ENCODE peak calls at places on chromosome 14, in nine cellular contexts. One of them, this sample, is unnamed.

GRCh38 chr14:100955201-100955600 is 51.7 kb upstream of the RTL1 start:
- DNase-seq in mammary epithelial cell: peak; percentile 49
- DNase-seq in mucosa of descending colon: no peak
- DNase-seq in adrenal gland: no peak
- DNase-seq in GM12878: no peak
- DNase-seq in tibial artery: no peak
- DNase-seq in CD8-positive, alpha-beta T cell: no peak
- DNase-seq in neural progenitor cell: no peak
- DNase-seq in kidney: no peak
- DNase-seq in this sample: no peak

GRCh38 chr14:81990312-81990761 is 456.7 kb upstream of the SEL1L start:
- DNase-seq in CD8-positive, alpha-beta T cell: no peak
- DNase-seq in mammary epithelial cell: peak; percentile 32
- DNase-seq in kidney: no peak
- DNase-seq in neural progenitor cell: peak; percentile 63
- DNase-seq in tibial artery: no peak
- DNase-seq in mucosa of descending colon: no peak
- DNase-seq in adrenal gland: peak; percentile 62
- DNase-seq in GM12878: peak; percentile 16
- DNase-seq in this sample: no peak

GRCh38 chr14:32669416-32669815 is 269.3 kb upstream of the NPAS3 start:
- DNase-seq in mucosa of descending colon: no peak
- DNase-seq in GM12878: no peak
- DNase-seq in adrenal gland: no peak
- DNase-seq in kidney: no peak
- DNase-seq in tibial artery: no peak
- DNase-seq in neural progenitor cell: no peak
- DNase-seq in CD8-positive, alpha-beta T cell: no peak
- DNase-seq in mammary epithelial cell: no peak
- DNase-seq in this sample: no peak

GRCh38 chr14:89907655-89908054 is 46.9 kb downstream of the EFCAB11 start:
- DNase-seq in mammary epithelial cell: no peak
- DNase-seq in adrenal gland: no peak
- DNase-seq in kidney: no peak
- DNase-seq in neural progenitor cell: peak; percentile 8
- DNase-seq in CD8-positive, alpha-beta T cell: no peak
- DNase-seq in mucosa of descending colon: no peak
- DNase-seq in GM12878: no peak
- DNase-seq in tibial artery: no peak
- DNase-seq in this sample: no peak

GRCh38 chr14:89288114-89288513 is 128.9 kb downstream of the FOXN3 start:
- DNase-seq in tibial artery: no peak
- DNase-seq in CD8-positive, alpha-beta T cell: no peak
- DNase-seq in neural progenitor cell: no peak
- DNase-seq in mammary epithelial cell: no peak
- DNase-seq in GM12878: no peak
- DNase-seq in mucosa of descending colon: no peak
- DNase-seq in adrenal gland: no peak
- DNase-seq in kidney: no peak
- DNase-seq in this sample: no peak

GRCh38 chr14:81366259-81366658 is 33.9 kb downstream of the STON2 start:
- DNase-seq in kidney: no peak
- DNase-seq in CD8-positive, alpha-beta T cell: no peak
- DNase-seq in GM12878: no peak
- DNase-seq in mammary epithelial cell: peak; percentile 36
- DNase-seq in mucosa of descending colon: no peak
- DNase-seq in tibial artery: no peak
- DNase-seq in neural progenitor cell: peak; percentile 21
- DNase-seq in adrenal gland: no peak
- DNase-seq in this sample: no peak

GRCh38 chr14:85332401-85332800 is 197.5 kb upstream of the FLRT2 start:
- DNase-seq in GM12878: no peak
- DNase-seq in neural progenitor cell: no peak
- DNase-seq in tibial artery: no peak
- DNase-seq in kidney: no peak
- DNase-seq in CD8-positive, alpha-beta T cell: no peak
- DNase-seq in mammary epithelial cell: peak; percentile 37
- DNase-seq in adrenal gland: no peak
- DNase-seq in mucosa of descending colon: no peak
- DNase-seq in this sample: no peak

GRCh38 chr14:106436310-106436905 is 910.0 kb downstream of the TMEM121 start:
- DNase-seq in CD8-positive, alpha-beta T cell: peak; percentile 34
- DNase-seq in GM12878: no peak
- DNase-seq in adrenal gland: peak; percentile 26
- DNase-seq in mucosa of descending colon: no peak
- DNase-seq in neural progenitor cell: no peak
- DNase-seq in tibial artery: no peak
- DNase-seq in mammary epithelial cell: no peak
- DNase-seq in kidney: no peak
- DNase-seq in this sample: peak; percentile 72

GRCh38 chr14:95530461-95531170 is 4.2 kb upstream of the GLRX5 start:
- DNase-seq in tibial artery: no peak
- DNase-seq in adrenal gland: no peak
- DNase-seq in mammary epithelial cell: peak; percentile 60
- DNase-seq in mucosa of descending colon: no peak
- DNase-seq in neural progenitor cell: no peak
- DNase-seq in CD8-positive, alpha-beta T cell: no peak
- DNase-seq in kidney: no peak
- DNase-seq in GM12878: no peak
- DNase-seq in this sample: no peak

GRCh38 chr14:100887728-100888335 is 15.7 kb downstream of the RTL1 start:
- DNase-seq in GM12878: no peak
- DNase-seq in CD8-positive, alpha-beta T cell: no peak
- DNase-seq in adrenal gland: no peak
- DNase-seq in mammary epithelial cell: no peak
- DNase-seq in mucosa of descending colon: no peak
- DNase-seq in kidney: peak; percentile 1
- DNase-seq in neural progenitor cell: no peak
- DNase-seq in tibial artery: no peak
- DNase-seq in this sample: no peak

GRCh38 chr14:89779707-89780106 is 174.8 kb downstream of the EFCAB11 start:
- DNase-seq in adrenal gland: no peak
- DNase-seq in mucosa of descending colon: no peak
- DNase-seq in GM12878: no peak
- DNase-seq in CD8-positive, alpha-beta T cell: no peak
- DNase-seq in mammary epithelial cell: no peak
- DNase-seq in neural progenitor cell: no peak
- DNase-seq in kidney: no peak
- DNase-seq in tibial artery: no peak
- DNase-seq in this sample: no peak

GRCh38 chr14:68734231-68734732 is 58.6 kb downstream of the ZFP36L1 start:
- DNase-seq in neural progenitor cell: no peak
- DNase-seq in tibial artery: no peak
- DNase-seq in kidney: no peak
- DNase-seq in GM12878: peak; percentile 48
- DNase-seq in mucosa of descending colon: no peak
- DNase-seq in adrenal gland: peak; percentile 29
- DNase-seq in mammary epithelial cell: peak; percentile 21
- DNase-seq in CD8-positive, alpha-beta T cell: no peak
- DNase-seq in this sample: no peak

GRCh38 chr14:93007225-93007997 is 84.5 kb downstream of the CHGA start:
- DNase-seq in mammary epithelial cell: peak; percentile 59
- DNase-seq in adrenal gland: peak; percentile 94
- DNase-seq in kidney: peak; percentile 57
- DNase-seq in neural progenitor cell: no peak
- DNase-seq in tibial artery: peak; percentile 49
- DNase-seq in mucosa of descending colon: peak; percentile 58
- DNase-seq in CD8-positive, alpha-beta T cell: no peak
- DNase-seq in GM12878: peak; percentile 23
- DNase-seq in this sample: peak; percentile 58

GRCh38 chr14:101006008-101006407 is 102.5 kb upstream of the RTL1 start:
- DNase-seq in mucosa of descending colon: no peak
- DNase-seq in tibial artery: no peak
- DNase-seq in mammary epithelial cell: no peak
- DNase-seq in CD8-positive, alpha-beta T cell: no peak
- DNase-seq in neural progenitor cell: no peak
- DNase-seq in adrenal gland: no peak
- DNase-seq in GM12878: no peak
- DNase-seq in kidney: no peak
- DNase-seq in this sample: no peak

GRCh38 chr14:80310950-80311349 is 99.6 kb upstream of the DIO2 start:
- DNase-seq in GM12878: no peak
- DNase-seq in mucosa of descending colon: no peak
- DNase-seq in CD8-positive, alpha-beta T cell: no peak
- DNase-seq in tibial artery: no peak
- DNase-seq in adrenal gland: no peak
- DNase-seq in kidney: no peak
- DNase-seq in neural progenitor cell: no peak
- DNase-seq in mammary epithelial cell: no peak
- DNase-seq in this sample: peak; percentile 22

GRCh38 chr14:100372357-100373048 is 49.4 kb downstream of the SLC25A47 start:
- DNase-seq in mucosa of descending colon: no peak
- DNase-seq in CD8-positive, alpha-beta T cell: no peak
- DNase-seq in mammary epithelial cell: no peak
- DNase-seq in neural progenitor cell: peak; percentile 59
- DNase-seq in tibial artery: no peak
- DNase-seq in kidney: no peak
- DNase-seq in GM12878: no peak
- DNase-seq in adrenal gland: no peak
- DNase-seq in this sample: no peak

GRCh38 chr14:104636131-104636530 is 31.6 kb upstream of the TMEM179 start:
- DNase-seq in neural progenitor cell: no peak
- DNase-seq in adrenal gland: no peak
- DNase-seq in kidney: no peak
- DNase-seq in CD8-positive, alpha-beta T cell: no peak
- DNase-seq in GM12878: no peak
- DNase-seq in mammary epithelial cell: no peak
- DNase-seq in mucosa of descending colon: no peak
- DNase-seq in tibial artery: no peak
- DNase-seq in this sample: no peak
- H3K4me1 ChIP-seq in neural progenitor cell: peaks cover 3% of the 10 kb centered on the region
- H3K4me1 ChIP-seq in adrenal gland: no peaks in the 10 kb centered on the region
- H3K4me1 ChIP-seq in kidney: no peaks in the 10 kb centered on the region
- H3K4me1 ChIP-seq in CD8-positive, alpha-beta T cell: peaks cover 6% of the 10 kb centered on the region
- H3K4me1 ChIP-seq in GM12878: no peaks in the 10 kb centered on the region
- H3K4me1 ChIP-seq in mammary epithelial cell: peaks cover 4% of the 10 kb centered on the region
- H3K4me1 ChIP-seq in mucosa of descending colon: no peaks in the 10 kb centered on the region
- H3K4me1 ChIP-seq in tibial artery: peaks cover 4% of the 10 kb centered on the region
- H3K4me1 ChIP-seq in this sample: no peaks in the 10 kb centered on the region

GRCh38 chr14:51884086-51884927 is 23.9 kb downstream of the GNG2 start:
- DNase-seq in tibial artery: no peak
- DNase-seq in kidney: no peak
- DNase-seq in mammary epithelial cell: no peak
- DNase-seq in mucosa of descending colon: no peak
- DNase-seq in adrenal gland: no peak
- DNase-seq in CD8-positive, alpha-beta T cell: no peak
- DNase-seq in GM12878: no peak
- DNase-seq in neural progenitor cell: no peak
- DNase-seq in this sample: no peak
- H3K4me1 ChIP-seq in tibial artery: no peaks in the 10 kb centered on the region
- H3K4me1 ChIP-seq in kidney: no peaks in the 10 kb centered on the region
- H3K4me1 ChIP-seq in mammary epithelial cell: no peaks in the 10 kb centered on the region
- H3K4me1 ChIP-seq in mucosa of descending colon: peaks cover 10% of the 10 kb centered on the region
- H3K4me1 ChIP-seq in adrenal gland: no peaks in the 10 kb centered on the region
- H3K4me1 ChIP-seq in CD8-positive, alpha-beta T cell: peaks cover 51% of the 10 kb centered on the region
- H3K4me1 ChIP-seq in GM12878: peaks cover 38% of the 10 kb centered on the region
- H3K4me1 ChIP-seq in neural progenitor cell: peaks cover 8% of the 10 kb centered on the region
- H3K4me1 ChIP-seq in this sample: no peaks in the 10 kb centered on the region

DNA sequence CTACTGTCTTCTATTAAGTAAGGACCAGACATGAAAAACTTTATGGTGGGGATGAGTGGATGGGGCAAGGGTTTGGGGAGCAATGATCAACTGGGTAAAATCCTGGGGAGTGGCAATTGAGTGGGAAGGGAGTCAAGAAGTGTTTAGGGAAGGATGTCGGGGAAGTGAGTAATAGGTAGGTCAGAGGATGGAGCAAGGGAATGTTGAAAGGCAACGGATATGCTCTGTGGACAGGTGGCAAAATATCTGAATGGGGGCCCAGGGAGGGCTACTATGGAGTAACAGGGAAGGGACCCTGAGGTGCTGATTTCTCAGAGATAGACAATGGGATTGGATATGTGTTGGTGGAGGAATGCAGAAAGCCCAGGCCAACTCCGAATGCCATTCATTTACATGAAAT is 21.4 kb upstream of the FOS start:
- DNase-seq in tibial artery: no peak
- DNase-seq in adrenal gland: no peak
- DNase-seq in mucosa of descending colon: no peak
- DNase-seq in neural progenitor cell: no peak
- DNase-seq in mammary epithelial cell: peak; percentile 81
- DNase-seq in kidney: no peak
- DNase-seq in CD8-positive, alpha-beta T cell: no peak
- DNase-seq in GM12878: no peak
- DNase-seq in this sample: no peak
- H3K4me1 ChIP-seq in tibial artery: peaks cover 33% of the 10 kb centered on the region
- H3K4me1 ChIP-seq in adrenal gland: peaks cover 13% of the 10 kb centered on the region
- H3K4me1 ChIP-seq in mucosa of descending colon: peaks cover 48% of the 10 kb centered on the region
- H3K4me1 ChIP-seq in neural progenitor cell: peaks cover 5% of the 10 kb centered on the region
- H3K4me1 ChIP-seq in mammary epithelial cell: peaks cover 68% of the 10 kb centered on the region
- H3K4me1 ChIP-seq in kidney: peaks cover 39% of the 10 kb centered on the region
- H3K4me1 ChIP-seq in CD8-positive, alpha-beta T cell: peaks cover 22% of the 10 kb centered on the region
- H3K4me1 ChIP-seq in GM12878: peaks cover 15% of the 10 kb centered on the region
- H3K4me1 ChIP-seq in this sample: peaks cover 29% of the 10 kb centered on the region

GRCh38 chr14:52049721-52050588 is 18.9 kb downstream of the NID2 start:
- DNase-seq in adrenal gland: no peak
- DNase-seq in CD8-positive, alpha-beta T cell: no peak
- DNase-seq in mammary epithelial cell: no peak
- DNase-seq in mucosa of descending colon: no peak
- DNase-seq in kidney: no peak
- DNase-seq in tibial artery: no peak
- DNase-seq in neural progenitor cell: no peak
- DNase-seq in GM12878: no peak
- DNase-seq in this sample: no peak

GRCh38 chr14:52052991-52053390 is 15.9 kb downstream of the NID2 start:
- DNase-seq in neural progenitor cell: no peak
- DNase-seq in kidney: no peak
- DNase-seq in tibial artery: no peak
- DNase-seq in adrenal gland: no peak
- DNase-seq in mucosa of descending colon: no peak
- DNase-seq in CD8-positive, alpha-beta T cell: no peak
- DNase-seq in GM12878: no peak
- DNase-seq in mammary epithelial cell: no peak
- DNase-seq in this sample: no peak

GRCh38 chr14:52051251-52051650 is 17.6 kb downstream of the NID2 start:
- DNase-seq in adrenal gland: no peak
- DNase-seq in neural progenitor cell: no peak
- DNase-seq in kidney: no peak
- DNase-seq in CD8-positive, alpha-beta T cell: no peak
- DNase-seq in mammary epithelial cell: no peak
- DNase-seq in tibial artery: no peak
- DNase-seq in GM12878: no peak
- DNase-seq in mucosa of descending colon: no peak
- DNase-seq in this sample: no peak

GRCh38 chr14:52052289-52052943 is 16.4 kb downstream of the NID2 start:
- DNase-seq in kidney: no peak
- DNase-seq in tibial artery: peak; percentile 44
- DNase-seq in mucosa of descending colon: no peak
- DNase-seq in GM12878: no peak
- DNase-seq in CD8-positive, alpha-beta T cell: no peak
- DNase-seq in adrenal gland: no peak
- DNase-seq in neural progenitor cell: no peak
- DNase-seq in mammary epithelial cell: no peak
- DNase-seq in this sample: no peak

DNA sequence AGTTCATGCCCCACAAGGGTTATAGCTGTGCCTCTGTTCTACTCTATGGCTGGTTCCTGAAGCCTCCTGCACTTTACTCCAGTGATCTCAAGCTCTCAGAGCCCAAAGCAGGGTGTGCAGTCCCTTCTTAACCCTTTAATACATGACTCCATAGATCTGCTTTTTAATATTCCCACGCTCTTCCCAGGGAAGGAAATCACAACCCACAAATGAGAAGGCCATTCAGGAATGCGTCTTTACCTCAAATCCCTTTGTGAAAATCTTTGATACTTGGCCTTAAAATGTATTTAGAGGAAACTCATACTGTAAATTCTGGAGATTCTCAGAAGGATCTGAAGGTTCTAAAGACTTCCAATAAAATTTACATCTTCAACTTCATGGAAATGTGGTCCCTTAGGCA is 17.0 kb downstream of the NID2 start:
- DNase-seq in tibial artery: no peak
- DNase-seq in neural progenitor cell: no peak
- DNase-seq in adrenal gland: no peak
- DNase-seq in GM12878: no peak
- DNase-seq in mucosa of descending colon: no peak
- DNase-seq in mammary epithelial cell: no peak
- DNase-seq in CD8-positive, alpha-beta T cell: no peak
- DNase-seq in kidney: no peak
- DNase-seq in this sample: no peak
- H3K4me1 ChIP-seq in tibial artery: peaks cover 29% of the 10 kb centered on the region
- H3K4me1 ChIP-seq in neural progenitor cell: no peaks in the 10 kb centered on the region
- H3K4me1 ChIP-seq in adrenal gland: peaks cover 5% of the 10 kb centered on the region
- H3K4me1 ChIP-seq in GM12878: no peaks in the 10 kb centered on the region
- H3K4me1 ChIP-seq in mucosa of descending colon: peaks cover 10% of the 10 kb centered on the region
- H3K4me1 ChIP-seq in mammary epithelial cell: peaks cover 10% of the 10 kb centered on the region
- H3K4me1 ChIP-seq in CD8-positive, alpha-beta T cell: no peaks in the 10 kb centered on the region
- H3K4me1 ChIP-seq in kidney: peaks cover 12% of the 10 kb centered on the region
- H3K4me1 ChIP-seq in this sample: peaks cover 80% of the 10 kb centered on the region